ENCODE peak calls at places on chromosomes 3 and 15, in four cellular contexts. K, T, O and R are unnamed samples.

GRCh38 chr3:128269131-128269775 is 116.0 kb downstream of the EEFSEC start:
- DNase-seq in K (no peak), T (no peak), O (no peak), R (no peak)

GRCh38 chr3:108008931-108009635 is 81.7 kb downstream of the CD47 start:
- DNase-seq in K (no peak), T (no peak), O (no peak), R (no peak)

GRCh38 chr15:28456476-28457395 is 76.0 kb downstream of the GOLGA8G start:
- DNase-seq in K (no peak), T (no peak), O (no peak), R (peak; percentile 1)

GRCh38 chr3:195072916-195073564 is 197.9 kb downstream of the XXYLT1 start:
- DNase-seq in K (no peak), T (no peak), O (no peak), R (no peak)

GRCh38 chr3:151198849-151199248 is 4.2 kb downstream of the GPR171 start:
- DNase-seq in K (no peak), T (no peak), O (no peak), R (no peak)

GRCh38 chr3:149703474-149703873 is 45.6 kb upstream of the WWTR1 start:
- DNase-seq in K (no peak), T (no peak), O (no peak), R (no peak)

GRCh38 chr3:115697263-115698053 is 74.1 kb downstream of the GAP43 start:
- DNase-seq in K (no peak), T (no peak), O (peak; percentile 9), R (no peak)

GRCh38 chr3:106534206-106534605 is 665.4 kb upstream of the CBLB start:
- DNase-seq in K (no peak), T (no peak), O (peak; percentile 49), R (peak; percentile 78)

GRCh38 chr15:89809787-89810148 is 4.9 kb downstream of the ANPEP start:
- DNase-seq in K (no peak), T (no peak), O (no peak), R (no peak)

GRCh38 chr15:60916032-60916673 is 312.9 kb downstream of the RORA start:
- DNase-seq in K (no peak), T (no peak), O (peak; percentile 7), R (no peak)

GRCh38 chr15:22942306-22942855 is 37.8 kb downstream of the CYFIP1 start:
- DNase-seq in K (no peak), T (no peak), O (no peak), R (no peak)

GRCh38 chr15:63396546-63396939 is 14.9 kb upstream of the CA12 start:
- DNase-seq in K (peak; percentile 51), T (no peak), O (no peak), R (no peak)

GRCh38 chr3:126867526-126868200 is 115.3 kb upstream of the PLXNA1 start:
- DNase-seq in K (no peak), T (no peak), O (no peak), R (no peak)

GRCh38 chr15:48076454-48076853 is 44.3 kb upstream of the SLC24A5 start:
- DNase-seq in K (peak; percentile 47), T (no peak), O (no peak), R (no peak)

GRCh38 chr3:172221550-172221949 is 182.2 kb downstream of the FNDC3B start:
- DNase-seq in K (peak; percentile 78), T (peak; percentile 22), O (peak; percentile 44), R (peak; percentile 78)

GRCh38 chr15:28110416-28110975 is 11.4 kb upstream of the OCA2 start:
- DNase-seq in K (no peak), T (no peak), O (no peak), R (no peak)

GRCh38 chr3:119330181-119330580 is 36.0 kb downstream of the ARHGAP31 start:
- DNase-seq in K (no peak), T (no peak), O (no peak), R (no peak)

GRCh38 chr3:160450846-160451245 is 1.3 kb upstream of the TRIM59 start:
- DNase-seq in K (no peak), T (peak; percentile 87), O (peak; percentile 13), R (peak; percentile 60)